ENCODE peak calls at places on chromosomes 16 and 17, in ten cellular contexts. F is kidney; L is IMR-90; A is psoas muscle; R is H9; Y is gastrocnemius medialis; V is Peyer's patch; D is heart left ventricle; O is SK-N-SH; I is effector memory CD4-positive, alpha-beta T cell. Q is an unnamed sample.

GRCh38 chr16:4682616-4683254 is 10.6 kb upstream of the NUDT16L1 start:
- DNase-seq in F (peak; percentile 86), L (peak; percentile 18), A (peak; percentile 78), R (peak; percentile 87), Y (peak; percentile 42), V (no peak), D (no peak), O (peak; percentile 78), I (no peak), Q (no peak)

GRCh38 chr16:57123216-57123968 is 31.0 kb downstream of the CPNE2 start:
- DNase-seq in F (no peak), L (no peak), A (no peak), R (no peak), Y (no peak), V (no peak), D (no peak), O (no peak), I (no peak), Q (peak; percentile 29)

GRCh38 chr17:27532269-27533067 is 76.2 kb downstream of the KSR1 start:
- DNase-seq in F (no peak), L (peak; percentile 98), A (no peak), R (no peak), Y (peak; percentile 29), V (no peak), D (no peak), O (no peak), I (no peak), Q (no peak)

GRCh38 chr16:4601317-4602186 is 13.1 kb downstream of the UBALD1 start:
- DNase-seq in F (no peak), L (peak; percentile 20), A (peak; percentile 72), R (no peak), Y (no peak), V (no peak), D (no peak), O (peak; percentile 36), I (no peak), Q (peak; percentile 76)

GRCh38 chr17:31068291-31068690 is 26.5 kb upstream of the NF1 start:
- DNase-seq in F (no peak), L (peak; percentile 41), A (no peak), R (peak; percentile 82), Y (peak; percentile 13), V (peak; percentile 56), D (no peak), O (peak; percentile 8), I (peak; percentile 2), Q (no peak)

GRCh38 chr16:19073344-19073743 is 5.9 kb downstream of the COQ7 start:
- DNase-seq in F (no peak), L (no peak), A (no peak), R (no peak), Y (no peak), V (no peak), D (no peak), O (no peak), I (no peak), Q (no peak)

GRCh38 chr16:70678898-70679652 is 6.8 kb downstream of the MTSS2 start:
- DNase-seq in F (peak; percentile 61), L (no peak), A (peak; percentile 46), R (no peak), Y (no peak), V (no peak), D (no peak), O (no peak), I (no peak), Q (peak; percentile 17)

GRCh38 chr16:23498863-23499262 is 11.4 kb downstream of the GGA2 start:
- DNase-seq in F (no peak), L (no peak), A (no peak), R (no peak), Y (no peak), V (no peak), D (peak; percentile 51), O (no peak), I (no peak), Q (no peak)

GRCh38 chr16:19104591-19104990 is 9.2 kb upstream of the ITPRIPL2 start:
- DNase-seq in F (no peak), L (no peak), A (no peak), R (no peak), Y (no peak), V (no peak), D (no peak), O (no peak), I (no peak), Q (no peak)

GRCh38 chr16:86953631-86954465 is 363.3 kb downstream of the C16orf95 start:
- DNase-seq in F (no peak), L (no peak), A (peak; percentile 58), R (peak; percentile 55), Y (no peak), V (no peak), D (no peak), O (no peak), I (no peak), Q (no peak)

GRCh38 chr16:86951831-86952598 is 365.2 kb downstream of the C16orf95 start:
- DNase-seq in F (no peak), L (peak; percentile 99), A (peak; percentile 55), R (no peak), Y (peak; percentile 50), V (no peak), D (peak; percentile 60), O (no peak), I (no peak), Q (no peak)

GRCh38 chr16:86952769-86953168 is 364.4 kb downstream of the C16orf95 start:
- DNase-seq in F (no peak), L (peak; percentile 61), A (no peak), R (no peak), Y (no peak), V (no peak), D (no peak), O (no peak), I (no peak), Q (no peak)

GRCh38 chr16:86956437-86956836 is 360.8 kb downstream of the C16orf95 start:
- DNase-seq in F (no peak), L (no peak), A (no peak), R (no peak), Y (no peak), V (no peak), D (no peak), O (no peak), I (no peak), Q (no peak)

DNA sequence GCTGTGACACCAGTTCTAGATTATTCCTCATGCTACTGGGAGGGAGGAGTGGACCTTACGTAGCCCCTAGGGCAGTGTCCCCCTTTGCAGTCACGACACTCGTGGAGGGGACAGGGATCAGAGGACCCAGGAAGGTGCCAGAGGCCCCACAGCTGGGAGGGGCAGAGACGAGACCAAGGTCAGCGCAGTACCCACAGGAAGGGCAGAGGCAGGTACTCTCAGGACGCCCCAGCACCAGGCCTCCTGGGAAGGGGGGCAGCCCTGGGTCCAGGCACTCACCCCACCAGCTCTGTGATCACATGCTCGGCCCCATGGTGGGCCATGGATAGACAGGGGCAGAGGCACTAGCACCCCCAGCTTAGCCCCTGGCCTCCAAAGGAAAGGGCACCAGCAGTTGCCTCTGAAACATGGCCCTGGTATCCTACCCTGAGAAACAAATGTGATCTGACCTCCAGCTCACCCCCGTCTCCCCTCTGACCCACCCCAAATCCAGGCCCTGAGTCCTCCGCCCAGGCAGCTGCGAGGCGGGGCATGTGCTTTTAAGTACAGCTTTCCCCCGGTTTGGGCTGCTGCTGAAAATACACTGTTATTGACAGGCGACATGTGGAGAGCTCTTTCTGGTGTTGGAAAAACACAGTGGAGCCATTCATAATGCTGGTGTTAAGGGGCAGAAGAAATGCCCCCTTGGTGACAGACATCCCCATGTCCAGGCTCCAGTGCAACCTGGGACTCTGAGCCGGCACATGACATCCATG is 361.9 kb downstream of the C16orf95 start:
- DNase-seq in F (no peak), L (no peak), A (no peak), R (no peak), Y (no peak), V (no peak), D (no peak), O (no peak), I (no peak), Q (no peak)
- H3K4me1 ChIP-seq in F (no peaks in the 10 kb centered on the region), L (peaks cover 6% of the 10 kb centered on the region), A (no peaks in the 10 kb centered on the region), R (no peaks in the 10 kb centered on the region), Y (no peaks in the 10 kb centered on the region), V (no peaks in the 10 kb centered on the region), D (no peaks in the 10 kb centered on the region), O (peaks cover 11% of the 10 kb centered on the region), I (no peaks in the 10 kb centered on the region), Q (peaks cover 4% of the 10 kb centered on the region)

GRCh38 chr17:17415006-17415405 is 61.8 kb upstream of the MED9 start:
- DNase-seq in F (no peak), L (peak; percentile 19), A (no peak), R (no peak), Y (no peak), V (no peak), D (no peak), O (no peak), I (no peak), Q (no peak)
- H3K27ac ChIP-seq in F (no peak overlapping the region), L (no peak overlapping the region), A (no peak overlapping the region), R (no peak overlapping the region), Y (peak overlapping the region; percentile 69), V (no peak overlapping the region), D (peak overlapping the region; percentile 30), O (no peak overlapping the region), I (no peak overlapping the region), Q (no peak overlapping the region)

GRCh38 chr16:87468550-87468949 is 24.3 kb downstream of the ZCCHC14 start:
- DNase-seq in F (no peak), L (no peak), A (no peak), R (no peak), Y (no peak), V (no peak), D (peak; percentile 58), O (peak; percentile 65), I (no peak), Q (peak; percentile 57)
- H3K4me1 ChIP-seq in F (peaks cover 45% of the 10 kb centered on the region), L (peaks cover 22% of the 10 kb centered on the region), A (peaks cover 57% of the 10 kb centered on the region), R (peaks cover 3% of the 10 kb centered on the region), Y (peaks cover 56% of the 10 kb centered on the region), V (peaks cover 13% of the 10 kb centered on the region), D (peaks cover 77% of the 10 kb centered on the region), O (peaks cover 34% of the 10 kb centered on the region), I (peaks cover 23% of the 10 kb centered on the region), Q (peaks cover 20% of the 10 kb centered on the region)

GRCh38 chr17:77470800-77471733 is 330.3 kb downstream of the SEC14L1 start:
- DNase-seq in F (peak; percentile 90), L (peak; percentile 43), A (peak; percentile 60), R (peak; percentile 86), Y (no peak), V (no peak), D (peak; percentile 81), O (peak; percentile 89), I (no peak), Q (peak; percentile 90)
- H3K27ac ChIP-seq in F (peak overlapping the region; percentile 39), L (peak overlapping the region; percentile 56), A (peak overlapping the region; percentile 46), R (peak overlapping the region; percentile 76), Y (peak overlapping the region; percentile 72), V (no peak overlapping the region), D (peak overlapping the region; percentile 88), O (peak overlapping the region; percentile 52), I (peak overlapping the region; percentile 63), Q (peak overlapping the region; percentile 83)

DNA sequence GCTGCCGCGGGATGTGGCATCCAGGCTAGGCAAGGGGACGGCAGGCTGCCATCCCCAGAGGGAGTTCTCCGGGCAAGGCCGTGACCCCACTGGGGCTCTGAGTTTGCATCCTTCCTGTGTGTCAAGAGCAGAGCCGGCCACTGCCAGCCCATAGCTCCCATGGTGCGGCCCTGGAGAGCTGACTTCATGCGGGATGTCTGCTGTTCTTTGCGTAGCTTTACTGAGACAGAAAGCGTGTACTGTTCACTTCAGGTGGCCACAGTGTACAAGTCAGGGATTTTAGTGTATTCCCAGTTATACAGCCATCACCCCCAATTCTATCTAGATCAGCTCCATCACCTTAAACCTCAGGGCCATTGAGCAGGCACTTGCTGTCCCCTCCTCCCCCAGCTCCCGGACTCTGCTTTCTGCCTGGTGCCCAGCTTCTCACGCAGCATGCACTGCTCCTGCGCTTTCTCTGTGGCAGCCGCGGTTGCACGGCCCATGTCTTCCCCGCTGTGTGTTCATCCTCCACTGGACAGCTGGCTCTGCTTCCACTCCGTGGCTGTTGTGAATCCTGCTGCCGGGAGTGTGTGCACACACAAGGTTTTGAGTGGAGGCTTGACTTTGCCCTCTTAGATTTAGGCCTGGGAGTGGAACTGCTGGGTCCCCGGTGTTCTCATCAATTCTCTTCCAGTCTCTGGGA is 71.2 kb downstream of the KLHDC4 start:
- DNase-seq in F (no peak), L (no peak), A (no peak), R (no peak), Y (no peak), V (no peak), D (no peak), O (no peak), I (no peak), Q (no peak)
- H3K4me1 ChIP-seq in F (no peaks in the 10 kb centered on the region), L (no peaks in the 10 kb centered on the region), A (no peaks in the 10 kb centered on the region), R (no peaks in the 10 kb centered on the region), Y (no peaks in the 10 kb centered on the region), V (peaks cover 15% of the 10 kb centered on the region), D (no peaks in the 10 kb centered on the region), O (no peaks in the 10 kb centered on the region), I (peaks cover 5% of the 10 kb centered on the region), Q (no peaks in the 10 kb centered on the region)

Q was measured in right cardiac atrium.